ENCODE peak calls at places on chromosomes 12 and 14, in seven cellular contexts. G, S, P, A, R, B and K are unnamed samples.

GRCh38 chr12:54394281-54394719 is 9.8 kb upstream of the ZNF385A start:
- DNase-seq in G (no peak), S (peak; percentile 73), P (peak; percentile 67), A (no peak), R (peak; percentile 64), B (no peak), K (peak; percentile 83)

GRCh38 chr14:97878206-97878605 is 1081.0 kb downstream of the VRK1 start:
- DNase-seq in G (peak; percentile 49), S (no peak), P (no peak), A (no peak), R (no peak), B (no peak), K (no peak)

GRCh38 chr12:89350661-89351488 is 1.4 kb downstream of the DUSP6 start:
- DNase-seq in G (no peak), S (peak; percentile 35), P (no peak), A (peak; percentile 49), R (no peak), B (no peak), K (no peak)

GRCh38 chr12:30286345-30286926 is 409.2 kb downstream of the IPO8 start:
- DNase-seq in G (no peak), S (peak; percentile 19), P (no peak), A (peak; percentile 53), R (no peak), B (no peak), K (no peak)

GRCh38 chr14:32327255-32327961 is 1.7 kb upstream of the AKAP6 start:
- DNase-seq in G (no peak), S (no peak), P (no peak), A (no peak), R (no peak), B (no peak), K (no peak)

GRCh38 chr12:65171073-65171472 is 1.7 kb downstream of the LEMD3 start:
- DNase-seq in G (no peak), S (no peak), P (no peak), A (peak; percentile 47), R (no peak), B (no peak), K (no peak)

GRCh38 chr14:101178184-101179072 is 274.9 kb upstream of the RTL1 start:
- DNase-seq in G (no peak), S (no peak), P (no peak), A (no peak), R (no peak), B (no peak), K (no peak)

GRCh38 chr14:72780771-72781170 is 113.1 kb downstream of the DPF3 start:
- DNase-seq in G (no peak), S (no peak), P (no peak), A (peak; percentile 84), R (no peak), B (no peak), K (no peak)

GRCh38 chr12:26726956-26727355 is 106.0 kb downstream of the ITPR2 start:
- DNase-seq in G (no peak), S (no peak), P (no peak), A (peak; percentile 47), R (no peak), B (no peak), K (no peak)

GRCh38 chr12:14723763-14724162 is 27.4 kb upstream of the GUCY2C start:
- DNase-seq in G (no peak), S (peak; percentile 71), P (no peak), A (peak; percentile 60), R (no peak), B (peak; percentile 56), K (peak; percentile 55)

GRCh38 chr14:23378612-23379220 is 1.9 kb downstream of the CMTM5 start:
- DNase-seq in G (no peak), S (no peak), P (no peak), A (no peak), R (no peak), B (no peak), K (no peak)

GRCh38 chr14:24416254-24416931 is 13.1 kb downstream of the CBLN3 start:
- DNase-seq in G (no peak), S (no peak), P (no peak), A (no peak), R (peak; percentile 26), B (no peak), K (no peak)

GRCh38 chr12:76664731-76665130 is 99.2 kb upstream of the ZDHHC17 start:
- DNase-seq in G (no peak), S (no peak), P (no peak), A (no peak), R (no peak), B (no peak), K (no peak)

GRCh38 chr12:45122776-45123380 is 72.0 kb upstream of the DBX2 start:
- DNase-seq in G (no peak), S (peak; percentile 20), P (peak; percentile 24), A (peak; percentile 37), R (no peak), B (no peak), K (no peak)

GRCh38 chr14:52950898-52951729 is at the start of gene FERMT2:
- DNase-seq in G (peak; percentile 92), S (peak; percentile 3), P (peak; percentile 72), A (peak; percentile 82), R (no peak), B (no peak), K (peak; percentile 71)

GRCh38 chr12:75550401-75550851 is 39.0 kb upstream of the KRR1 start:
- DNase-seq in G (no peak), S (no peak), P (no peak), A (no peak), R (no peak), B (no peak), K (no peak)